ENCODE peak calls at places on chromosomes 16 and 17, in seven cellular contexts. J is A549, O is AG09309, I is GM20000, W is foreskin keratinocyte, Y is H1, T is AG10803. L is an unnamed sample.

GRCh38 chr17:43986225-43986981 is 18.0 kb upstream of the NAGS start:
- DNase-seq in I (no peak), J (no peak), Y (no peak), O (no peak), T (no peak), W (no peak), L (no peak)

GRCh38 chr17:17206149-17206912 is at the start of gene PLD6:
- DNase-seq in W (peak), Y (no peak), T (peak), J (peak), I (peak), O (peak), L (no peak)

GRCh38 chr17:80701730-80702129 is 157.1 kb downstream of the RPTOR start:
- DNase-seq in W (no peak), J (no peak), O (no peak), I (no peak), T (no peak), Y (no peak), L (no peak)

GRCh38 chr16:66335704-66336329 is 30.7 kb upstream of the CDH5 start:
- DNase-seq in O (no peak), T (peak), Y (no peak), W (no peak), I (no peak), J (no peak), L (no peak)

GRCh38 chr16:85041184-85041928 is 13.8 kb downstream of the KIAA0513 start:
- DNase-seq in T (no peak), J (no peak), O (no peak), W (no peak), Y (no peak), I (no peak), L (no peak)

GRCh38 chr17:80637286-80637703 is 92.7 kb downstream of the RPTOR start:
- DNase-seq in Y (no peak), I (no peak), O (no peak), W (no peak), J (no peak), T (no peak), L (peak)

GRCh38 chr17:61574542-61575351 is 16.3 kb downstream of the NACA2 start:
- DNase-seq in Y (no peak), T (peak), W (peak), O (no peak), I (no peak), J (peak), L (peak)

GRCh38 chr16:66538910-66539309 is 11.0 kb downstream of the TK2 start:
- DNase-seq in Y (no peak), J (no peak), W (no peak), O (no peak), T (no peak), I (no peak), L (no peak)

GRCh38 chr17:56824503-56824902 is 9.2 kb downstream of the C17orf67 start:
- DNase-seq in O (peak), T (peak), I (no peak), J (no peak), Y (no peak), W (no peak), L (no peak)

GRCh38 chr17:55601874-55602364 is 90.7 kb upstream of the SMIM36 start:
- DNase-seq in J (peak), W (peak), I (peak), T (peak), O (no peak), Y (peak), L (peak)

GRCh38 chr16:78523212-78523995 is 423.9 kb downstream of the WWOX start:
- DNase-seq in W (no peak), J (no peak), I (no peak), T (no peak), Y (no peak), O (no peak), L (peak)

GRCh38 chr16:15996432-15997109 is 47.2 kb downstream of the ABCC1 start:
- DNase-seq in J (peak), Y (no peak), W (peak), I (no peak), T (peak), O (peak), L (no peak)

GRCh38 chr17:13407381-13407780 is 194.3 kb downstream of the HS3ST3A1 start:
- DNase-seq in I (no peak), Y (no peak), W (no peak), O (no peak), J (no peak), T (no peak), L (no peak)

GRCh38 chr17:2594657-2595085 is 1.2 kb downstream of the PAFAH1B1 start:
- DNase-seq in T (no peak), I (no peak), Y (no peak), O (no peak), W (no peak), J (no peak), L (no peak)

GRCh38 chr17:71501716-71502115 is 619.1 kb upstream of the SOX9 start:
- DNase-seq in Y (no peak), T (no peak), W (no peak), I (no peak), O (no peak), J (no peak), L (no peak)

GRCh38 chr17:7293821-7294613 is 422 bp downstream of the YBX2 start:
- DNase-seq in I (peak), O (no peak), Y (peak), T (no peak), J (no peak), W (no peak), L (peak)

GRCh38 chr17:30950669-30951399 is 20.0 kb upstream of the RNF135 start:
- DNase-seq in O (peak), Y (no peak), J (no peak), I (no peak), T (peak), W (peak), L (no peak)

GRCh38 chr16:65494080-65494479 is 372.2 kb upstream of the CDH11 start:
- DNase-seq in W (no peak), O (no peak), I (no peak), J (no peak), Y (no peak), T (no peak), L (no peak)

GRCh38 chr17:31008374-31009035 is 37.7 kb downstream of the RNF135 start:
- DNase-seq in O (no peak), I (peak), Y (peak), J (no peak), T (peak), W (peak), L (peak)

GRCh38 chr16:87780385-87780989 is 14.7 kb upstream of the KLHDC4 start:
- DNase-seq in I (peak), T (peak), O (no peak), Y (no peak), W (no peak), J (no peak), L (no peak)

GRCh38 chr17:71444011-71444574 is 676.7 kb upstream of the SOX9 start:
- DNase-seq in J (no peak), W (no peak), O (no peak), T (no peak), Y (no peak), I (no peak), L (no peak)

GRCh38 chr16:89586853-89587252 is 11.3 kb downstream of the CPNE7 start:
- DNase-seq in O (no peak), T (no peak), I (no peak), W (no peak), J (no peak), Y (no peak), L (no peak)

GRCh38 chr17:35147313-35147982 is at the start of gene UNC45B:
- DNase-seq in I (no peak), J (no peak), T (no peak), W (no peak), Y (no peak), O (no peak), L (no peak)

DNA sequence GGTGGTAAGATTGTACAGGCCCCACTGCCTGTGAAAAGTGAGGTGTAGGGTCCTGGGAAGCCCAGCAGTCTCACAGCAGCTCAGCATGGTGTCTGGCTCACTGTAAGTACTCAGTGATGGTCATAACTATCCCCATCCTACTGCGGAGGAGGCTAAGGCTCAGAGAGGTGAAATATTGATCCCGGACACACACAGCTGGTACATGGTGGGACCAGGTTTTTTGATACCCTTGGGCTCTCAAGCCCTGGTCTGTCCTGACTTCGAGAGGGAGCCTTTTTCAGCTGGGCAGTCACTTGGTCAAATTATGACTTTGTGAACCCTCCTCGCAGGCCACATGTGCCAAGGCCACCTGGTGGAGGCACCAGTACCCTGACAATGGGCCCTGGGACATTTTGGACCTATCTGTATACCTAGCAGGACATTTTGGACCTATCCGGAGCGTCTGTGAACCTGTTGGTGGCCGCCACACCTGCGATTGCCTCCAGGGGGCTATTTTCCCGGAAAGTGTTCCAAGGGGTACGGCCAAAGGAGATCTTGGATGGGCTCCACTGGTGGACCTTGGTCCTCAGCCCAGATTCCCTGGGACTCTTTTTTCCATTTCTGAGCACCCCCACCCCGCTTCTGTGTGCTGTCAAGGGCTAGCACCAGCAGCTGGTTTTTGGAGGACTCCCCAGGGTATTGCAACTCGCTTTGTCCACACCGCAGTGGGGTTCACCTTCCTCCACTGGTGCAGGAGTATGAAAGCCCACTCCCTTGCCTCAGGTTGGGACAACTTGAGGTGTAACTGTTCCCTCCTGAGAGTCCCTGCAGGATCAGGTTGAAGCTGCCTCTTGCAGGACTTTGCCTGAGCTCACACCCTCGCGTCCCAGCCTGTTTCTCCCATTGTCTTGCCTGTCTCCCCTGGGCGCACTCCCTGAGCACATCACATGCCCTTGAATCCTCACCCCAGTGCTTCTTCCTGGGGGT is 83.6 kb upstream of the NKD1 start:
- DNase-seq in T (no peak), J (no peak), O (no peak), Y (peak), W (no peak), I (no peak), L (no peak)
- TF ChIP-seq CTCF in T (no peak), J (no peak), O (no peak), Y (peak), W (no peak), I (no peak), L (peak)

GRCh38 chr16:82507271-82507670 is 119.5 kb upstream of the CDH13 start:
- DNase-seq in O (no peak), J (no peak), W (no peak), I (no peak), T (no peak), Y (no peak), L (no peak)

GRCh38 chr16:82504811-82505210 is 122.0 kb upstream of the CDH13 start:
- DNase-seq in T (no peak), O (no peak), I (no peak), Y (no peak), J (no peak), W (no peak), L (no peak)

GRCh38 chr16:82510041-82510440 is 116.7 kb upstream of the CDH13 start:
- DNase-seq in T (no peak), O (no peak), Y (no peak), W (no peak), I (no peak), J (no peak), L (no peak)

GRCh38 chr16:82509636-82510035 is 117.1 kb upstream of the CDH13 start:
- DNase-seq in J (no peak), I (no peak), T (no peak), O (no peak), Y (no peak), W (no peak), L (no peak)

DNA sequence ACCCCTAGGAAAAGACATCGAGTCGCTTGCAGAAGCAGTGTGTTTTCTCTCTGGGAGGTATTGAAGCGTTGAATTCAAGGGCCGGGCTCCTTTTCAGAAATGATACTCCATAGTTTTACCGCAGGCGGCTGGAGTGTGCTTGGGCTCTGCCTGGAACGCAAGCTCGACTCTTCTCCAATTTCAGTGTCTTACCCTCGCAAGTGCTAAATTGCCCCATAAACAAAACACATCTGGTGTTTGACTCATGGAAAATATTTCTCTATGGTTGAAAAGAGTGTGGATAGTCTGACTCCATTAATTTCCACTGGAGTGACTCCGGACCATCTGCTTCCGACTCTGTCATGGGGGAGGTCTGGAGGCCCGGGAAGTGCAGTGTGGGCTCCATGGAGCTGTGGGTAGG is 120.0 kb upstream of the CDH13 start:
- DNase-seq in O (no peak), I (no peak), T (peak), J (no peak), Y (no peak), W (no peak), L (no peak)
- TF ChIP-seq CTCF in O (no peak), I (no peak), T (no peak), J (no peak), Y (no peak), W (no peak), L (no peak)

GRCh38 chr16:27175888-27176287 is 27.4 kb upstream of the KDM8 start:
- DNase-seq in W (no peak), Y (no peak), J (no peak), T (no peak), O (no peak), I (no peak), L (no peak)

GRCh38 chr16:27177031-27177774 is 26.1 kb upstream of the KDM8 start:
- DNase-seq in Y (no peak), O (peak), J (no peak), I (no peak), W (peak), T (peak), L (no peak)

GRCh38 chr16:27179500-27180072 is 23.7 kb upstream of the KDM8 start:
- DNase-seq in Y (peak), J (peak), W (peak), O (no peak), I (peak), T (peak), L (peak)

DNA sequence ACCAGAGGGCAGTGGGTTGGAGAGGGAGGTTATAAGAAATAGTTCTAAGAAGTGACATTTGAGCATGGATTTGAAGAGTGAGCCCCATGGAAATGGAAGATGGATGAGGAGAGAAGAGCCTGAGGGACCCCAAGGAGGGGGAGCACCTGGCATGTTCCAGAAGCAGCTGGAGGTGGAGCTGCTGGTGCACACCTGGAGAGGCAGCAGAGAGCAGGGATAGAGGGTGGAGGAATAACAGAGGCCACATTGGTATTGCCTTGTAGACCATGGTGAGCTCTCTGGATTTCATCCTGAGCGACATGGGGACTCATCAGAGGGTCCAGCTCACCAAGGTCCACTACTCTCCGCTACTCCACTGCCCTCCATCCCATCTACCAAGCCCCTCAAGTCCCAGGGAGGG is 22.3 kb upstream of the KDM8 start:
- DNase-seq in T (no peak), J (no peak), W (no peak), I (no peak), Y (no peak), O (no peak), L (no peak)
- TF ChIP-seq CTCF in T (no peak), J (no peak), W (peak), I (no peak), Y (peak), O (no peak), L (no peak)

DNA sequence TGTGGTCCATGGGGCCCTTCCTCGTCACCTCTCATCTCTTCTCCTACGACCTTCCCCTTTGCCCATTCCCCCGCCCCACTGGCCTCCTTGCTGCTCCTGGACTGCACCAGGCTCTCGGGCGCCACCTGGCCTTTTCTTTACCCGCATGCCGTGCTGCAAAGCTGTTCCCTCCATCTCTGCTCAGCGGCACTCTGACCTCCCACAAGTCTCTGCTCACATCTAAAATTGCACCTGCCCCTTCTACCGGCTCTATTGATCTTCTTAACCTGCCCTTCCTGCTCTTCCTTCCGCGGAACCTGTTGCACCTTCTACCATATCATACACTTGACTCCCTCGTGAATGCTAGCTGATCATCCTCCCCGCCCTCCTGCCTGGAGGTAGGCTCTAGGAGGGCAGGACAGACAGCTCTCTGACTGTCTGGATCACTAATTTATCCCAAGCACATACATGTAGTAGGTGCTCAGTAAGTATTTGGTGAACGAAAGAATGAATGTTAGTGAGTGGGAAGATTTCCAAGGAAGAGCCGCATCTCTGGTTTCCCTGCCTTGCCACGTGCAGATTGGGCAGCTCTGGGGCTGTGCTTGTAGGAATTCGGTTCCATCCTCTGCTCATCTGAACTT is 17.3 kb downstream of the DNAH17 start:
- DNase-seq in J (no peak), W (no peak), Y (peak), O (no peak), T (no peak), I (no peak), L (no peak)
- TF ChIP-seq CTCF in J (no peak), W (peak), Y (peak), O (no peak), T (no peak), I (peak), L (no peak)

GRCh38 chr16:9090960-9091866 is at the start of gene HAPSTR1:
- DNase-seq in Y (peak), I (peak), J (peak), T (peak), O (peak), W (peak), L (peak)

GRCh38 chr16:9091867-9092281 is 430 bp downstream of the HAPSTR1 start:
- DNase-seq in O (no peak), W (peak), J (no peak), Y (peak), I (peak), T (peak), L (no peak)

GRCh38 chr16:9094008-9094846 is 2.8 kb downstream of the HAPSTR1 start:
- DNase-seq in T (no peak), J (no peak), I (no peak), Y (no peak), O (no peak), W (no peak), L (no peak)

GRCh38 chr16:9092963-9093477 is 1.6 kb downstream of the HAPSTR1 start:
- DNase-seq in W (no peak), I (no peak), T (no peak), O (no peak), J (no peak), Y (peak), L (peak)

GRCh38 chr16:9092282-9092962 is 978 bp downstream of the HAPSTR1 start:
- DNase-seq in J (no peak), O (no peak), W (no peak), T (no peak), Y (peak), I (peak), L (peak)
- TF ChIP-seq CTCF in J (peak), O (peak), W (peak), T (no peak), Y (no peak), I (no peak), L (no peak)